ENCODE peak calls at places on chromosomes 11 and 22, in six cellular contexts. N is stimulated activated CD4-positive, alpha-beta T cell treated with anti-CD3 and anti-CD28 coated beads, Interleukin-4, amount 100 ng/mL, for 24 hours; F is tibial artery; J is GDM1; P is Peyer's patch; T is T-helper 2 cell. Y is an unnamed sample.

GRCh38 chr11:62725686-62726085 is 1.6 kb downstream of the HNRNPUL2 start:
- DNase-seq in F (no peak), N (no peak), T (no peak), P (no peak), J (no peak), Y (no peak)

GRCh38 chr11:35109827-35110226 is 29.1 kb upstream of the CD44 start:
- DNase-seq in N (no peak), F (no peak), P (no peak), T (no peak), J (no peak), Y (no peak)

GRCh38 chr11:76172583-76172982 is 33.7 kb downstream of the WNT11 start:
- DNase-seq in F (no peak), J (no peak), T (no peak), N (no peak), P (no peak), Y (no peak)

GRCh38 chr11:68282141-68282860 is 10.5 kb upstream of the C11orf24 start:
- DNase-seq in N (peak), J (peak), P (peak), F (no peak), T (no peak), Y (no peak)

GRCh38 chr11:108224908-108225786 is 2.3 kb downstream of the ATM start:
- DNase-seq in N (peak), T (peak), F (no peak), P (peak), J (no peak), Y (no peak)

GRCh38 chr22:19896665-19897355 is 42.1 kb upstream of the GNB1L start:
- DNase-seq in F (no peak), P (no peak), J (no peak), N (no peak), T (no peak), Y (peak)

GRCh38 chr11:116861539-116861938 is 24.1 kb upstream of the APOA1 start:
- DNase-seq in P (no peak), T (no peak), J (no peak), N (no peak), F (no peak), Y (no peak)

GRCh38 chr11:2582436-2582931 is 117.3 kb downstream of the KCNQ1OT1 start:
- DNase-seq in F (no peak), N (no peak), J (no peak), P (peak), T (no peak), Y (no peak)

GRCh38 chr22:37431366-37431765 is 4.1 kb upstream of the ELFN2 start:
- DNase-seq in N (no peak), P (no peak), J (no peak), F (no peak), T (no peak), Y (no peak)